ENCODE peak calls at places on chromosomes 7 and 10, in six cellular contexts. One of them, this sample, is unnamed.

GRCh38 chr10:28505359-28505959 is 27.5 kb upstream of the WAC start:
- DNase-seq in HepG2: no peak
- DNase-seq in endothelial cell of umbilical vein: no peak
- DNase-seq in K562: no peak
- DNase-seq in NB4: peak; percentile 31
- DNase-seq in A549: no peak
- DNase-seq in this sample: no peak

GRCh38 chr7:81780914-81781693 is 11.3 kb upstream of the HGF start:
- DNase-seq in A549: peak; percentile 28
- DNase-seq in K562: no peak
- DNase-seq in NB4: peak; percentile 83
- DNase-seq in HepG2: no peak
- DNase-seq in endothelial cell of umbilical vein: no peak
- DNase-seq in this sample: no peak

GRCh38 chr10:84352251-84352842 is 24.0 kb downstream of the CCSER2 start:
- DNase-seq in HepG2: peak; percentile 45
- DNase-seq in A549: peak; percentile 67
- DNase-seq in endothelial cell of umbilical vein: peak; percentile 63
- DNase-seq in K562: peak; percentile 86
- DNase-seq in NB4: peak; percentile 69
- DNase-seq in this sample: no peak

GRCh38 chr10:100661546-100661945 is 83.8 kb upstream of the PAX2 start:
- DNase-seq in NB4: no peak
- DNase-seq in A549: no peak
- DNase-seq in endothelial cell of umbilical vein: no peak
- DNase-seq in K562: no peak
- DNase-seq in HepG2: no peak
- DNase-seq in this sample: no peak

GRCh38 chr10:71089162-71089561 is 123.2 kb upstream of the UNC5B start:
- DNase-seq in NB4: no peak
- DNase-seq in endothelial cell of umbilical vein: no peak
- DNase-seq in A549: no peak
- DNase-seq in K562: no peak
- DNase-seq in HepG2: no peak
- DNase-seq in this sample: no peak

GRCh38 chr7:1598286-1598685 is 28.5 kb upstream of the PSMG3 start:
- DNase-seq in NB4: no peak
- DNase-seq in A549: no peak
- DNase-seq in HepG2: no peak
- DNase-seq in endothelial cell of umbilical vein: no peak
- DNase-seq in K562: no peak
- DNase-seq in this sample: no peak

GRCh38 chr7:55308186-55308929 is 56.8 kb upstream of the LANCL2 start:
- DNase-seq in K562: no peak
- DNase-seq in A549: no peak
- DNase-seq in endothelial cell of umbilical vein: no peak
- DNase-seq in NB4: no peak
- DNase-seq in HepG2: peak; percentile 30
- DNase-seq in this sample: no peak

GRCh38 chr10:36882781-36883180 is 242.6 kb upstream of the ANKRD30A start:
- DNase-seq in K562: no peak
- DNase-seq in A549: no peak
- DNase-seq in NB4: no peak
- DNase-seq in endothelial cell of umbilical vein: no peak
- DNase-seq in HepG2: no peak
- DNase-seq in this sample: no peak

GRCh38 chr7:17651926-17652385 is 288.3 kb downstream of the SNX13 start:
- DNase-seq in HepG2: no peak
- DNase-seq in endothelial cell of umbilical vein: peak; percentile 37
- DNase-seq in A549: peak; percentile 37
- DNase-seq in K562: no peak
- DNase-seq in NB4: no peak
- DNase-seq in this sample: no peak

DNA sequence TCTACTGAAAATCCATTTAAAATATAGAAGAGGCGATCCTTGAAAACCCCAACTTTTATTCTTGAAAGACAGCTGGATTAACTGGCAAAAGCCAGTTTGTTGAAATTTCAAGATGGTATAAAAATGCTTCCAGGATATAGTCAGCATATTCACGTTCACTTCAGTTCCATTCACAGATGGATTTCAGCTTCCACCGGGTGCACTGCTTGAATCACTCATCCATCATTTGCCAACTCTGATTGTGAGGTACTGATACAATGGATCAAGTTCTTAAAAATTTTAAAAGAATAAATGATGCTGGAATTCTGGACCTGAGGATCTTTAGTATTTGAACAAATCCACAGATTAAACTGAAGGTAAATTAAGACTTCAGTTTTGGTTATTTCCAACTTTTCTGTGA is 2.4 kb downstream of the PURB start:
- DNase-seq in K562: no peak
- DNase-seq in NB4: peak; percentile 19
- DNase-seq in A549: no peak
- DNase-seq in endothelial cell of umbilical vein: no peak
- DNase-seq in HepG2: no peak
- DNase-seq in this sample: no peak
- TF ChIP-seq MYC in K562: no peak
- TF ChIP-seq MYC in NB4: no peak
- TF ChIP-seq MYC in A549: no peak
- TF ChIP-seq MYC in endothelial cell of umbilical vein: no peak
- TF ChIP-seq MYC in HepG2: no peak
- TF ChIP-seq MYC in this sample: no peak

GRCh38 chr10:24299587-24300258 is 90.8 kb downstream of the KIAA1217 start:
- DNase-seq in A549: no peak
- DNase-seq in K562: no peak
- DNase-seq in HepG2: no peak
- DNase-seq in endothelial cell of umbilical vein: no peak
- DNase-seq in NB4: no peak
- DNase-seq in this sample: no peak
- TF ChIP-seq MYC in A549: no peak
- TF ChIP-seq MYC in K562: no peak
- TF ChIP-seq MYC in HepG2: no peak
- TF ChIP-seq MYC in endothelial cell of umbilical vein: no peak
- TF ChIP-seq MYC in NB4: no peak
- TF ChIP-seq MYC in this sample: no peak

GRCh38 chr10:90435296-90435695 is 422.5 kb downstream of the HTR7 start:
- DNase-seq in A549: no peak
- DNase-seq in endothelial cell of umbilical vein: no peak
- DNase-seq in NB4: no peak
- DNase-seq in HepG2: no peak
- DNase-seq in K562: no peak
- DNase-seq in this sample: no peak
- TF ChIP-seq MYC in A549: no peak
- TF ChIP-seq MYC in endothelial cell of umbilical vein: no peak
- TF ChIP-seq MYC in NB4: no peak
- TF ChIP-seq MYC in HepG2: no peak
- TF ChIP-seq MYC in K562: no peak
- TF ChIP-seq MYC in this sample: no peak

DNA sequence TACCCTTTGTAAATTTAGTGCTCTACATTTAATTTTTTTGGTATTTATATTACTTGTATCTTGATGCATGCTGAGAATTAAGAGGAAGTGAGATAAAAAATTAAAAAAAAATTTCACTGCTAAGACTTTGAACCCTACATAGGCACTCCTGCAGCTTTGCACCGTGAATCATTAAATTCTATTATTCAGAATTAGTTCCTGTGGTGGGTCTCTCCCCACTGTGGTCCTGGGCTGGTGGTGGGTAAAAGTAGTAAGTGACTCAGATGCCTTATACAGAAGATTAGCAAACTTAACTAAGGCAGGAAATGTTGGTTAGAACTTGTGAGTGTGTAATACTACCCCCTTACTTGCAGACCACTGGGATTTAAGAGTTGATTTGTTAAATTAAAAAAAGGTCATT is 72.6 kb downstream of the AP3M1 start:
- DNase-seq in A549: peak; percentile 45
- DNase-seq in HepG2: no peak
- DNase-seq in endothelial cell of umbilical vein: peak; percentile 77
- DNase-seq in K562: no peak
- DNase-seq in NB4: peak; percentile 86
- DNase-seq in this sample: peak; percentile 41
- TF ChIP-seq MYC in A549: no peak
- TF ChIP-seq MYC in HepG2: no peak
- TF ChIP-seq MYC in endothelial cell of umbilical vein: no peak
- TF ChIP-seq MYC in K562: no peak
- TF ChIP-seq MYC in NB4: no peak
- TF ChIP-seq MYC in this sample: no peak

GRCh38 chr7:149779502-149779805 is 6.1 kb upstream of the ZNF467 start:
- DNase-seq in endothelial cell of umbilical vein: no peak
- DNase-seq in NB4: no peak
- DNase-seq in K562: no peak
- DNase-seq in HepG2: no peak
- DNase-seq in A549: no peak
- DNase-seq in this sample: no peak
- TF ChIP-seq MYC in endothelial cell of umbilical vein: no peak
- TF ChIP-seq MYC in NB4: no peak
- TF ChIP-seq MYC in K562: no peak
- TF ChIP-seq MYC in HepG2: no peak
- TF ChIP-seq MYC in A549: no peak
- TF ChIP-seq MYC in this sample: no peak

GRCh38 chr7:83524286-83525075 is 124.5 kb downstream of the SEMA3E start:
- DNase-seq in HepG2: no peak
- DNase-seq in endothelial cell of umbilical vein: no peak
- DNase-seq in K562: no peak
- DNase-seq in A549: peak; percentile 12
- DNase-seq in NB4: no peak
- DNase-seq in this sample: no peak
- TF ChIP-seq MYC in HepG2: no peak
- TF ChIP-seq MYC in endothelial cell of umbilical vein: no peak
- TF ChIP-seq MYC in K562: no peak
- TF ChIP-seq MYC in A549: no peak
- TF ChIP-seq MYC in NB4: no peak
- TF ChIP-seq MYC in this sample: no peak

GRCh38 chr10:78813526-78814429 is 255.0 kb upstream of the ZMIZ1 start:
- DNase-seq in HepG2: no peak
- DNase-seq in endothelial cell of umbilical vein: no peak
- DNase-seq in NB4: no peak
- DNase-seq in A549: no peak
- DNase-seq in K562: no peak
- DNase-seq in this sample: no peak

GRCh38 chr10:78814430-78814806 is 254.3 kb upstream of the ZMIZ1 start:
- DNase-seq in K562: no peak
- DNase-seq in NB4: no peak
- DNase-seq in A549: no peak
- DNase-seq in endothelial cell of umbilical vein: no peak
- DNase-seq in HepG2: no peak
- DNase-seq in this sample: no peak

GRCh38 chr10:78817361-78817760 is 251.4 kb upstream of the ZMIZ1 start:
- DNase-seq in HepG2: no peak
- DNase-seq in A549: no peak
- DNase-seq in endothelial cell of umbilical vein: no peak
- DNase-seq in NB4: peak; percentile 46
- DNase-seq in K562: no peak
- DNase-seq in this sample: no peak

GRCh38 chr10:78817804-78818203 is 251.0 kb upstream of the ZMIZ1 start:
- DNase-seq in NB4: no peak
- DNase-seq in A549: no peak
- DNase-seq in HepG2: no peak
- DNase-seq in K562: no peak
- DNase-seq in endothelial cell of umbilical vein: no peak
- DNase-seq in this sample: no peak

DNA sequence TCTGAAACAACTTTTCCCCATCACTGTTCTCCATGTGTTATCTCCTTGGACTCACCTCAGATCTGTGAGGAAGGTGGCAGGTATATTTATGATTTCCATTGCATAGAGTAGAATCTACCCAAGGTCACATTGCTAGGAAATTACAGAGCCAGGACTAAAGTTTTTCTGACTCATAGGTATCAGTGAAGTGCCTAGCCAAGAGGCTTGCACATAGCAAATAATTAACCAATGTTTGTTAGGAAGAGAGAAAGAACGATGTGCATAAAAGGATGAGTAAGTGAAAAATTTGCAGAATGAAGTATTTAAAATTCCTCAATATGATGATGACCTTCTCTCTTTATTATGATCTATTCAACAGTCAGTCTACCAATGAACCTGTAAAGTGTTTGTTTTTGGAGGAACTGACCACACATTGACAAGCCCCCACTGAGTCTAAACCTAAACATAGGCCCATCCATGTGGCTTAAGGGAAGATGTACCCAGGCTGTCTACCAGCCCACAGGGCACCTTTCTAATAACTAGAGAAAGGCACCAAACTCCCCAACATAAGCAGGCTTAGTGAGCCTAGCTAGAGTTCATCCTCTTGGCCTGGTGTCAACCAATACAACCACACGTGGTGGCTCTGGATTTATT is 252.9 kb upstream of the ZMIZ1 start:
- DNase-seq in NB4: no peak
- DNase-seq in HepG2: peak; percentile 44
- DNase-seq in K562: no peak
- DNase-seq in endothelial cell of umbilical vein: no peak
- DNase-seq in A549: peak; percentile 40
- DNase-seq in this sample: no peak
- TF ChIP-seq MYC in NB4: no peak
- TF ChIP-seq MYC in HepG2: no peak
- TF ChIP-seq MYC in K562: no peak
- TF ChIP-seq MYC in endothelial cell of umbilical vein: no peak
- TF ChIP-seq MYC in A549: no peak
- TF ChIP-seq MYC in this sample: no peak